ENCODE peak calls at places on chromosome 12, in four cellular contexts. V, Y, L and S are unnamed samples. For H3K4me1, the result is how much of the 10 kb centered on the place peaks cover.

GRCh38 chr12:120148011-120148410 is 31.5 kb upstream of the RAB35 start:
- DNase-seq in V (no peak), Y (no peak), L (no peak), S (no peak)

GRCh38 chr12:92518071-92518470 is 184.7 kb upstream of the PLEKHG7 start:
- DNase-seq in V (no peak), Y (no peak), L (no peak), S (no peak)

GRCh38 chr12:42213023-42213422 is 25.0 kb downstream of the YAF2 start:
- DNase-seq in V (no peak), Y (no peak), L (no peak), S (no peak)

GRCh38 chr12:74847169-74847568 is 309.5 kb downstream of the ATXN7L3B start:
- DNase-seq in V (no peak), Y (no peak), L (no peak), S (no peak)

GRCh38 chr12:122894173-122895121 is 1.5 kb downstream of the VPS37B start:
- DNase-seq in V (no peak), Y (no peak), L (no peak), S (peak)

GRCh38 chr12:27012239-27012981 is 1.8 kb downstream of the TM7SF3 start:
- DNase-seq in V (no peak), Y (no peak), L (no peak), S (peak)

GRCh38 chr12:24679135-24679534 is 269.8 kb downstream of the BCAT1 start:
- DNase-seq in V (no peak), Y (no peak), L (no peak), S (no peak)

GRCh38 chr12:78375461-78375860 is 489.1 kb upstream of the SYT1 start:
- DNase-seq in V (no peak), Y (no peak), L (no peak), S (no peak)

GRCh38 chr12:57724936-57725740 is 13.4 kb downstream of the AGAP2 start:
- DNase-seq in V (no peak), Y (no peak), L (no peak), S (no peak)

GRCh38 chr12:124994435-124994975 is 1.1 kb downstream of the BRI3BP start:
- DNase-seq in V (no peak), Y (no peak), L (peak), S (no peak)

GRCh38 chr12:114864688-114865685 is 181.0 kb upstream of the TBX3 start:
- DNase-seq in V (no peak), Y (no peak), L (no peak), S (no peak)

GRCh38 chr12:77648716-77649115 is 182.0 kb upstream of the NAV3 start:
- DNase-seq in V (no peak), Y (no peak), L (no peak), S (no peak)

GRCh38 chr12:94418517-94418916 is 41.1 kb downstream of the CEP83 start:
- DNase-seq in V (no peak), Y (no peak), L (no peak), S (no peak)

GRCh38 chr12:76878899-76879709 is at the start of gene CSRP2:
- DNase-seq in V (peak), Y (peak), L (peak), S (peak)

GRCh38 chr12:80044694-80045046 is 54.7 kb upstream of the OTOGL start:
- DNase-seq in V (no peak), Y (no peak), L (no peak), S (no peak)

GRCh38 chr12:19970116-19970515 is 398.2 kb upstream of the PDE3A start:
- DNase-seq in V (no peak), Y (no peak), L (no peak), S (no peak)

GRCh38 chr12:10220398-10221077 is 7.9 kb downstream of the GABARAPL1 start:
- DNase-seq in V (peak), Y (no peak), L (no peak), S (no peak)

GRCh38 chr12:62258231-62258630 is 2.0 kb upstream of the USP15 start:
- DNase-seq in V (no peak), Y (no peak), L (no peak), S (no peak)

GRCh38 chr12:62259311-62259992 is 752 bp upstream of the USP15 start:
- DNase-seq in V (no peak), Y (no peak), L (no peak), S (no peak)

GRCh38 chr12:62261876-62262275 is 1.7 kb downstream of the USP15 start:
- DNase-seq in V (no peak), Y (no peak), L (no peak), S (no peak)

GRCh38 chr12:62259993-62260732 is at the start of gene USP15:
- DNase-seq in V (peak), Y (peak), L (peak), S (peak)

DNA sequence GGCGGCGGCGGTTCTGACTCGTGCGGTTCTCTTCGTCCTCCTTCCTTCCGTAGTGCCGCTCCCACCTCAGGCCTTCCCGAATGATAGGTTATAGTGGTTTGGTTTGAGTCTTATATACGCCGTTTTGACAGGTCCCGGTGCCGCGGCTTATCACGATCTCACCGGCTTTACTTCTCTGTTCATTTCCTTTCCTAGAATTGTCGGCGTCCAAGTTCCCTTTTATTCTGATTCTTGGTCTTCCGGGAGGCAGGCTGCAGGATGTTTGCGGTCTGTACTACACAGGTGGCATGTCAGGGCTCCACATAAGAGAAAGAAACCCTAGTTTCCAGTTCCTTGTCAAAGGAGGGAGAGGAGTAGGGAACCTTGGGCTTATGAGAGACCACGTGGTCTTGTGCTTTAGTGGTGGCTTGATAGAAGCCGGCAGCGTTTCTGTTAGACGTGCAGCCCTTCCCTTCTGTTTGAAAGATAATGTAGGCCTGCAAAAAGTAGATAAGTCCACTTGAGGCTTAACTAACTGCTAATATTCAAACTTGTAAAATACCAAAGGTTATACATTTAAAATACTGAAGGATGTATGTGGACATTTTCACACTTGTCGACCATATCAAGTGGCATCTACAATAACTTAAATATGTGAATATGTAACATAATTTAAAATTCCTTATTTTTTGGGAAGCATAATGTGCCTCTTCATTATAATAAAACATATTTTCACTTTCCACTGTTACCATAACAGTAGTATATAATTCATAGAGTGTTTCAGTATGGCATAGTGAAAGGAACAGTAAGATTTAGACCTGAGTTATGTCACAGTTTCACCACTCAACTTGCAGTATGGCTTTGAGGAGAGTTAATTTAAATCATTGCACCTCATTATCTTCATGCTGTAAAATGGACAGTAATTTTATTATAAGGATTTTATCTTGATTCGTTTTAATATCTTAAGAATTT is 804 bp downstream of the USP15 start:
- DNase-seq in V (no peak), Y (no peak), L (no peak), S (no peak)
- H3K4me1 ChIP-seq in V (under half), Y (under half), L (half or more), S (under half)

GRCh38 chr12:100345020-100345767 is 11.7 kb upstream of the SLC17A8 start:
- DNase-seq in V (no peak), Y (no peak), L (no peak), S (no peak)

GRCh38 chr12:100346660-100347059 is 10.2 kb upstream of the SLC17A8 start:
- DNase-seq in V (no peak), Y (no peak), L (no peak), S (no peak)

GRCh38 chr12:100348657-100349454 is 8.0 kb upstream of the SLC17A8 start:
- DNase-seq in V (no peak), Y (no peak), L (no peak), S (no peak)
- TF ChIP-seq CTCF in V (no peak), Y (peak), L (no peak), S (peak)

GRCh38 chr12:46259713-46260112 is 9.1 kb downstream of the SLC38A1 start:
- DNase-seq in V (no peak), Y (no peak), L (no peak), S (no peak)

GRCh38 chr12:46260153-46260912 is 8.5 kb downstream of the SLC38A1 start:
- DNase-seq in V (no peak), Y (no peak), L (no peak), S (no peak)

GRCh38 chr12:46263140-46264017 is 5.5 kb downstream of the SLC38A1 start:
- DNase-seq in V (no peak), Y (no peak), L (no peak), S (no peak)

GRCh38 chr12:46260913-46261476 is 7.8 kb downstream of the SLC38A1 start:
- DNase-seq in V (no peak), Y (no peak), L (no peak), S (no peak)

DNA sequence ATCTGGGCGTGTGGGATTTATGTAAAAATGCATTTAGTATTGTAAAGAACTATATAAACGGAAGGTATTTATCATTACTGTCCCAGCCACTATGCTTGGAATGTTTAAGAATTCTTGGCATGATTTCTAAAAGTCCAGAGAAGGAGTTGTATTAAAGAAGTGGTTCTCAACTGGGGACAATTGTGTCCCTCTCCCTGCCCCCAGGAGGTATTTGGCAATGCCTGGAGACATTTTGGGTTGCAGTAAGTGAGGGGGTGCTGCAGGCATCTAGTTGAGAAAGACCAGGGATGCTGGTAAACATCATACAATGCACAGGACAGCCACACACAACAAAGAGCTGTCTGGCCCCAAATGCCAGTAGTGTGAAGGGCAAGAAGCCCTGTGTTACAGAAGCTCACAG is 7.2 kb downstream of the SLC38A1 start:
- DNase-seq in V (no peak), Y (no peak), L (no peak), S (no peak)
- H3K4me1 ChIP-seq in V (under half), Y (under half), L (half or more), S (under half)

DNA sequence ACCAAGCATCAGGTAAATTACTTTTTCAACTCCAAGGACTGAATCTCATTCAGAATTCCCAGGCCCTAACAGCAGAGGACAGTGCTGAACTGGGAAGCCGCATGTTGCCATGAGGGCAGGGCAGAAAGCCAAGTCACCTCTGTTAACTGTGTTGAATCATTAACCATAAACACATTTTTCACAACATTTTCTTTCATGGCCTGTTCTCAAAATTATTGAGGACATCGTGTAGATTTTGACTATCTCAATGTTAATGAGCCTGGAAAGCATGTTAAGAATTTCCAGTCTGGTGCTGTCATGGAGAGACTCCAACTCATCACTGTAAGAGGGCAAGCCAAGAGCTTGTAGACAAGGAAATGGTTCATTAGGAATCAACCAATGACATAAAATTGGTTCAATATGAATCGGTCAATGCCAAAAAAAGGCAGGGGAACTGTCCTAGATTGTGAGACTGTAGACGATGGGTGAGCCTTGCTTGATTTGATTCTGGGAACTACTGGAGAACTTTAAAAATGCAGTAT is 33.7 kb downstream of the CPM start:
- DNase-seq in V (no peak), Y (no peak), L (no peak), S (peak)
- TF ChIP-seq CTCF in V (no peak), Y (no peak), L (no peak), S (peak)

DNA sequence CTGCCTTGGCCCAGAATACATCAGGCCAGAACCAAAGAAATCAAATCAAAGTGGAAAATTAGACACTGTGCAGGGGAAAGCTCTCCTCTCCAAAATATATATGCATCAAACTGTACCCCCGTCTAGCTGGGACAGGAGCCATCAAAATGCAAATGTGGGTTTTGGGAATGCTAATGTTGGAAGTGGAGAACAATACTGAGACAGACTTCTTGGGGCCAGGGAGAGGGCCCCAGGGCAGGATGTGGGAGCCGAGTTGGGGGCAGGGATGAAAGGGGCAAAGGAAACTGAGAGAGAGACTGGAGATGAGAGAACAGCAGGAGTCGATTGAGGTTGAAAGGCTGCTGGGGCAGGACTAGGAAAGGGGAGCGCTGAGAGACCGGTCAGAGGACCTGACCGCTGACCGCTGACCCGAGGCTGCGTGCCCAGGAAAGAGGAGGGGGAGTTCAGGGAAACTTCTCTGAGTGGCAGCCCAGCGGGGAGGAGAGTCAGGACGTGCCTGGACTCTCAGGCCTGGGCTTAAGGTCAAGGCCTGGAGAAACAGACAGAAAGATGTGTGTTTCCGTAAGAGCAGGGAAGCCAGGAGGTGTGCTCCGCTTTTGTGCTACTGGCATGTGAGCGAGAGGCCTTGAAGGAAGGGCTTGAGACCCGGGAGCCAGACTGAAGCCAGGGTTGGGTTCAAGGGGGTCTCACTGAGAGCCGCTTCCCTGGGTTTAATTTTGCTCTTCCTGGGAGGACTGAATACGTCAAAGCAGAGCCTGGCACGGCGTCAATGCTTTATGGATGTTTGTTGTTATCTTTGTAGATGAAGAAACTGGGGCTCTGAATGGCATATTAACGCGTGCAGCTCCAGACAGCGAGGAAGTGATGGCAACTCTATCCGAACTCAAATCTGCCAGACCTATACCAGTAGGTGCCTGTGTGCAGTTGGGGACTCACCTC is 152.5 kb upstream of the PARP11 start:
- DNase-seq in V (no peak), Y (peak), L (no peak), S (no peak)
- H3K4me1 ChIP-seq in V (under half), Y (under half), L (under half), S (under half)